ENCODE peak calls at places on chromosomes 13 and 19, in four cellular contexts. V is IMR-90; Z is stimulated activated CD4-positive, alpha-beta T cell treated with anti-CD3 and anti-CD28 coated beads, Interleukin-2, amount 100 ng/mL, for 48 hours; R is effector memory CD4-positive, alpha-beta T cell. H is an unnamed sample.

GRCh38 chr13:76330216-76330615 is 556.0 kb downstream of the KCTD12 start:
- DNase-seq in Z (no peak), R (no peak), V (no peak), H (no peak)

GRCh38 chr19:38032951-38033350 is 125.9 kb downstream of the SIPA1L3 start:
- DNase-seq in Z (no peak), V (no peak), R (no peak), H (no peak)

GRCh38 chr13:44365008-44365407 is 8.6 kb upstream of the SERP2 start:
- DNase-seq in R (no peak), V (peak), Z (no peak), H (no peak)

GRCh38 chr19:3266792-3267469 is 42.5 kb downstream of the CELF5 start:
- DNase-seq in Z (no peak), V (no peak), R (no peak), H (no peak)

GRCh38 chr19:18488838-18489626 is 32.8 kb downstream of the ELL start:
- DNase-seq in R (no peak), Z (no peak), V (no peak), H (no peak)

GRCh38 chr19:6276447-6276846 is 3.3 kb downstream of the MLLT1 start:
- DNase-seq in Z (no peak), R (no peak), V (peak), H (no peak)

GRCh38 chr13:48251616-48252081 is 18.6 kb downstream of the ITM2B start:
- DNase-seq in R (no peak), Z (no peak), V (peak), H (no peak)

GRCh38 chr13:33745370-33746324 is 72.3 kb upstream of the RFC3 start:
- DNase-seq in V (no peak), R (no peak), Z (no peak), H (no peak)

GRCh38 chr19:33515921-33516320 is 5.7 kb downstream of the PEPD start:
- DNase-seq in R (no peak), V (no peak), Z (no peak), H (no peak)

GRCh38 chr13:114194853-114195252 is 15.8 kb downstream of the CFAP97D2 start:
- DNase-seq in V (no peak), R (no peak), Z (no peak), H (no peak)

GRCh38 chr19:6204212-6204611 is 68.7 kb downstream of the ACSBG2 start:
- DNase-seq in R (no peak), V (no peak), Z (no peak), H (no peak)

H was measured in T-helper 1 cell.